ENCODE peak calls at places on chromosomes 1 and 21, in four cellular contexts. Z is fibroblast of the aortic adventitia, L is AG10803, V is lower lobe of right lung. A is an unnamed sample.

GRCh38 chr1:21909787-21910503 is 27.2 kb downstream of the HSPG2 start:
- DNase-seq in Z (peak; percentile 88), L (peak; percentile 77), V (no peak), A (no peak)

GRCh38 chr1:1072849-1073742 is 1.0 kb downstream of the RNF223 start:
- DNase-seq in Z (no peak), L (no peak), V (no peak), A (no peak)

GRCh38 chr1:176904057-176904815 is 260.3 kb downstream of the ASTN1 start:
- DNase-seq in Z (no peak), L (no peak), V (no peak), A (no peak)

GRCh38 chr1:32240140-32240951 is 6.7 kb upstream of the FAM167B start:
- DNase-seq in Z (peak; percentile 51), L (peak; percentile 43), V (peak; percentile 75), A (peak; percentile 82)

GRCh38 chr1:31571340-31572295 is 4.7 kb upstream of the TINAGL1 start:
- DNase-seq in Z (no peak), L (no peak), V (no peak), A (no peak)

GRCh38 chr21:46213620-46214286 is 14.8 kb downstream of the LSS start:
- DNase-seq in Z (no peak), L (no peak), V (no peak), A (no peak)

GRCh38 chr1:41482906-41483895 is 1.3 kb downstream of the EDN2 start:
- DNase-seq in Z (no peak), L (no peak), V (peak; percentile 44), A (no peak)

GRCh38 chr1:67213164-67213563 is 46.9 kb downstream of the IL23R start:
- DNase-seq in Z (peak; percentile 14), L (peak; percentile 24), V (no peak), A (no peak)

GRCh38 chr1:230868736-230869385 is 540 bp upstream of the C1orf198 start:
- DNase-seq in Z (peak; percentile 46), L (no peak), V (peak; percentile 81), A (no peak)

GRCh38 chr1:165501975-165502358 is 41.8 kb upstream of the LRRC52 start:
- DNase-seq in Z (peak; percentile 35), L (no peak), V (no peak), A (no peak)

GRCh38 chr1:52554267-52554640 is 1.4 kb upstream of the TUT4 start:
- DNase-seq in Z (no peak), L (no peak), V (no peak), A (peak; percentile 9)

GRCh38 chr1:229855999-229856650 is 210.9 kb upstream of the GALNT2 start:
- DNase-seq in Z (no peak), L (no peak), V (no peak), A (no peak)

GRCh38 chr1:37602750-37603694 is 7.3 kb upstream of the GNL2 start:
- DNase-seq in Z (peak; percentile 44), L (peak; percentile 38), V (no peak), A (peak; percentile 54)

GRCh38 chr21:36661511-36662309 is 37.2 kb upstream of the SIM2 start:
- DNase-seq in Z (peak; percentile 28), L (peak; percentile 35), V (no peak), A (peak; percentile 62)

GRCh38 chr1:29650041-29650400 is 413.7 kb downstream of the PTPRU start:
- DNase-seq in Z (no peak), L (no peak), V (no peak), A (no peak)

GRCh38 chr1:236734141-236734765 is 48.0 kb downstream of the ACTN2 start:
- DNase-seq in Z (no peak), L (no peak), V (no peak), A (no peak)

GRCh38 chr1:59892836-59893811 is 33.4 kb downstream of the CYP2J2 start:
- DNase-seq in Z (no peak), L (no peak), V (no peak), A (no peak)

GRCh38 chr1:17276568-17276967 is 27.7 kb downstream of the PADI3 start:
- DNase-seq in Z (peak; percentile 61), L (peak; percentile 76), V (peak; percentile 72), A (peak; percentile 33)

GRCh38 chr1:52238474-52238873 is 96.6 kb downstream of the ZFYVE9 start:
- DNase-seq in Z (peak; percentile 32), L (peak; percentile 45), V (no peak), A (peak; percentile 73)

GRCh38 chr1:204446413-204447111 is 34.9 kb upstream of the PPP1R15B start:
- DNase-seq in Z (peak; percentile 65), L (peak; percentile 52), V (peak; percentile 76), A (peak; percentile 29)

GRCh38 chr1:39110882-39111281 is 84.7 kb downstream of the NDUFS5 start:
- DNase-seq in Z (no peak), L (peak; percentile 85), V (no peak), A (peak; percentile 69)

GRCh38 chr1:5423109-5423508 is 569.1 kb downstream of the NPHP4 start:
- DNase-seq in Z (no peak), L (no peak), V (no peak), A (no peak)

GRCh38 chr21:36321325-36322082 is 1.5 kb downstream of the MORC3 start:
- DNase-seq in Z (peak; percentile 24), L (peak; percentile 17), V (no peak), A (peak; percentile 36)

GRCh38 chr21:14603202-14603601 is 57.1 kb upstream of the SAMSN1 start:
- DNase-seq in Z (peak; percentile 80), L (peak; percentile 28), V (no peak), A (peak; percentile 2)

GRCh38 chr1:21149430-21149861 is 27.3 kb downstream of the EIF4G3 start:
- DNase-seq in Z (peak; percentile 49), L (peak; percentile 79), V (no peak), A (peak; percentile 20)

GRCh38 chr1:168767885-168768584 is 39.0 kb upstream of the DPT start:
- DNase-seq in Z (peak; percentile 86), L (peak; percentile 69), V (peak; percentile 39), A (peak; percentile 58)

GRCh38 chr1:199089393-199090122 is 450.7 kb downstream of the PTPRC start:
- DNase-seq in Z (no peak), L (no peak), V (no peak), A (no peak)

GRCh38 chr21:37297364-37297763 is 30.2 kb upstream of the VPS26C start:
- DNase-seq in Z (no peak), L (no peak), V (no peak), A (no peak)

GRCh38 chr1:221247050-221247449 is 367.8 kb downstream of the HLX start:
- DNase-seq in Z (no peak), L (no peak), V (no peak), A (no peak)

GRCh38 chr1:65818966-65819365 is 26.3 kb downstream of the PDE4B start:
- DNase-seq in Z (no peak), L (no peak), V (no peak), A (no peak)

GRCh38 chr1:162973381-162973795 is 95.8 kb upstream of the RGS4 start:
- DNase-seq in Z (peak; percentile 95), L (peak; percentile 91), V (no peak), A (peak; percentile 87)

GRCh38 chr1:99648107-99648506 is 2.2 kb downstream of the PALMD start:
- DNase-seq in Z (no peak), L (no peak), V (peak; percentile 42), A (no peak)

DNA sequence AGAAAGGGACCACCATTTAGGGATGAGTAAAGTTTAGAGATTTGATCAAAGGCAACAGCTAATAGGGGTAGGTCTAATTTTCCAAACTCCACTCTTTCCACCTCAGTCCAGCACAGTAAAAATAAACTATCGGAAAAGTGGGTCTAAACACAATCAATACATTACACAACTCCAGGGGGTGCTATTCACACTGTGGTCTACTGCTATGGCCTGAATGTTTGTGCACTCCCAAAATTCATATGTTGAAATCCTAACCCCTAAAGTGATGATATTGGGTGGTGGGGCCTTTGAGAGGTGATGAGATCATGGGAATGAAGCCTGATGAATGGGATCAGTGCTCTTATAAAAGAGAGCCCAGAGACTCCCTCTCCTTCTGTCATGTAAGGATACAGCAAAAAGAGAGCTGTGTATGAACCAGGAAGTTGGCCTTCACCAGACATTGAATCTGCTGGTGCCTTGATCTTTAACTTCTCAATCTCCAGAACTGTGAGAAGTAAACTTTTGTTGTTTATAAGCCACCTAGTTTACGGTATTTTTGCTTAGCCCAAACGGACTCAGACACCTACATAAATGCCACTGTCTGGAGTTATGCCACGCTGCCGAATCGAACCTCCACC is 193.9 kb downstream of the OMA1 start:
- DNase-seq in Z (no peak), L (no peak), V (no peak), A (no peak)
- TF ChIP-seq CTCF in Z (no peak), L (no peak), V (no peak), A (no peak)

GRCh38 chr1:11229178-11229577 is 33.2 kb downstream of the MTOR start:
- DNase-seq in Z (no peak), L (no peak), V (no peak), A (no peak)

GRCh38 chr1:11233208-11233607 is 29.1 kb downstream of the MTOR start:
- DNase-seq in Z (no peak), L (no peak), V (no peak), A (no peak)

GRCh38 chr1:11227106-11228077 is 35.0 kb downstream of the MTOR start:
- DNase-seq in Z (no peak), L (peak; percentile 11), V (no peak), A (no peak)
- H3K4me3 ChIP-seq in Z (no peak overlapping the region), L (no peak overlapping the region), V (no peak overlapping the region), A (no peak overlapping the region)

GRCh38 chr1:196309386-196309785 is 298.9 kb downstream of the KCNT2 start:
- DNase-seq in Z (peak; percentile 74), L (peak; percentile 32), V (no peak), A (peak; percentile 9)
- TF ChIP-seq CTCF in Z (peak; percentile 34), L (peak; percentile 48), V (no peak), A (no peak)

GRCh38 chr21:34971656-34972055 is 77.4 kb downstream of the RUNX1 start:
- DNase-seq in Z (no peak), L (peak; percentile 71), V (no peak), A (no peak)

GRCh38 chr21:34970566-34970965 is 78.5 kb downstream of the RUNX1 start:
- DNase-seq in Z (no peak), L (no peak), V (no peak), A (no peak)

GRCh38 chr21:34973685-34974084 is 75.4 kb downstream of the RUNX1 start:
- DNase-seq in Z (no peak), L (no peak), V (no peak), A (no peak)

GRCh38 chr21:34977333-34977732 is 71.8 kb downstream of the RUNX1 start:
- DNase-seq in Z (no peak), L (no peak), V (no peak), A (no peak)

DNA sequence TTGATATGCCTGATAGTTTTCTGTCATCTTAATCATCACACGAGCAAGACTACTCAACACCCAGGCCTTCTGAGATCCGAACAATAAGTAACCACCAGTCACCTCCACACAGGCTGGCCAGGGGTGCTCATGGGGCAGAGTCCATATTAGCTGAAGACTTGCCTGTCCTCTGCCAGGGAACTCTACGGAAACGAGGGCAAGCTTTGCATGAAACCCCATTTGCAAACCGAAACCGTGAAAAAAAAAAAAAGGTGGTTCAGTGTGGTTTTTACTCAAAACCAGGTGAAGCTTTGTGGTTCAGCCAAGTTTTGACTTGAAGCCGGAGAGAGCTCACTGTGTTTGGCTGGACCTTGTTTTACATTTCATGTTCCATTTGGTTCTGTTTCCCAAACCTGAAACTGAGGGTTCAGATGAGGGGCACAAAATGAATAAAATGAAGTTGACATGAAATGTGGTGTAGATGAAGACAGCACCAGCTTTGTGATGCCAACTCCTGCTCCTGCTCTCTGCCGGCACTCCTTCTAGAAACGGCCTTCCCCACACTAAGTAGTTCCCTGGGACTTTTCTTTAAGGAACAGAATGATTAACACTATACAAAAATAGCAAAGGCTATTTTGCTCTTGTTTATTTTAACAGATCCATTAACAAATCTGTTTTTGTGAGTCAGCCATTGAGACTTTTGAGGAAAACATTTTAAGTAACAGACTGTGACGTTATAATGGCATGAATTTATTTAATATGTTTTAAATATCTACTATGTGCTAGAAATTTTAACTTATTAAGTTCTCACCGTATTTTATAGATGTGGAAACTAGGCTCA is 74.7 kb downstream of the RUNX1 start:
- DNase-seq in Z (no peak), L (no peak), V (no peak), A (no peak)
- H3K4me3 ChIP-seq in Z (no peak overlapping the region), L (no peak overlapping the region), V (no peak overlapping the region), A (no peak overlapping the region)

GRCh38 chr1:26831546-26832248 is 5.2 kb downstream of the ZDHHC18 start:
- DNase-seq in Z (no peak), L (peak; percentile 22), V (no peak), A (no peak)
- TF ChIP-seq CTCF in Z (no peak), L (no peak), V (no peak), A (no peak)